ENCODE peak calls at places on chromosomes 4 and X, in six cellular contexts. V, S, Z, G, K and H are unnamed samples.

GRCh38 chr4:147103403-147103946 is 157.8 kb upstream of the TTC29 start:
- DNase-seq in V (no peak), S (no peak), Z (peak; percentile 94), G (peak; percentile 90), K (no peak), H (peak; percentile 78)

GRCh38 chr4:182688081-182688480 is 229.1 kb downstream of the DCTD start:
- DNase-seq in V (no peak), S (no peak), Z (no peak), G (no peak), K (no peak), H (no peak)

GRCh38 chrX:20311505-20311904 is 44.8 kb upstream of the RPS6KA3 start:
- DNase-seq in V (no peak), S (no peak), Z (no peak), G (no peak), K (no peak), H (no peak)

GRCh38 chr4:6355052-6355451 is 85.4 kb downstream of the WFS1 start:
- DNase-seq in V (no peak), S (no peak), Z (no peak), G (no peak), K (no peak), H (no peak)

GRCh38 chrX:150405006-150405405 is 41.9 kb downstream of the MAMLD1 start:
- DNase-seq in V (no peak), S (no peak), Z (no peak), G (no peak), K (no peak), H (no peak)

GRCh38 chr4:8911311-8912088 is 39.9 kb upstream of the HMX1 start:
- DNase-seq in V (peak; percentile 8), S (peak; percentile 84), Z (no peak), G (no peak), K (no peak), H (no peak)

GRCh38 chrX:41332408-41332987 is 1.5 kb upstream of the DDX3X start:
- DNase-seq in V (peak; percentile 48), S (no peak), Z (peak; percentile 37), G (no peak), K (peak; percentile 25), H (no peak)

GRCh38 chr4:112284662-112285411 is 867 bp downstream of the TIFA start:
- DNase-seq in V (peak; percentile 35), S (peak; percentile 64), Z (peak; percentile 29), G (peak; percentile 60), K (no peak), H (no peak)

GRCh38 chr4:124943938-124944337 is 231.4 kb upstream of the ANKRD50 start:
- DNase-seq in V (no peak), S (no peak), Z (no peak), G (no peak), K (no peak), H (no peak)

GRCh38 chrX:40420899-40421729 is 159.7 kb upstream of the ATP6AP2 start:
- DNase-seq in V (no peak), S (no peak), Z (no peak), G (peak; percentile 42), K (no peak), H (no peak)

GRCh38 chrX:152658302-152658701 is 20.6 kb downstream of the GABRQ start:
- DNase-seq in V (no peak), S (peak; percentile 27), Z (no peak), G (no peak), K (no peak), H (no peak)

GRCh38 chrX:46627700-46628405 is 54.3 kb downstream of the CHST7 start:
- DNase-seq in V (no peak), S (no peak), Z (no peak), G (no peak), K (no peak), H (peak; percentile 69)

GRCh38 chrX:108267561-108267960 is 170.7 kb downstream of the COL4A6 start:
- DNase-seq in V (no peak), S (no peak), Z (peak; percentile 33), G (no peak), K (no peak), H (no peak)

GRCh38 chrX:136168929-136169735 is 21.8 kb downstream of the FHL1 start:
- DNase-seq in V (peak; percentile 36), S (peak; percentile 69), Z (peak; percentile 50), G (peak; percentile 83), K (no peak), H (peak; percentile 37)

GRCh38 chrX:45598841-45599240 is 398.2 kb upstream of the DIPK2B start:
- DNase-seq in V (no peak), S (no peak), Z (no peak), G (peak; percentile 71), K (no peak), H (no peak)

GRCh38 chr4:110275871-110276270 is 77.5 kb upstream of the ELOVL6 start:
- DNase-seq in V (no peak), S (no peak), Z (peak; percentile 28), G (peak; percentile 20), K (no peak), H (no peak)

GRCh38 chr4:181502611-181503010 is 740.6 kb upstream of the TENM3 start:
- DNase-seq in V (no peak), S (no peak), Z (no peak), G (no peak), K (no peak), H (no peak)

GRCh38 chr4:29861307-29861706 is 858.9 kb upstream of the PCDH7 start:
- DNase-seq in V (no peak), S (no peak), Z (no peak), G (no peak), K (no peak), H (no peak)

GRCh38 chr4:98867648-98868047 is 61.3 kb downstream of the EIF4E start:
- DNase-seq in V (no peak), S (no peak), Z (no peak), G (no peak), K (no peak), H (no peak)
- H3K4me3 ChIP-seq in V (no peak overlapping the region), S (no peak overlapping the region), Z (no peak overlapping the region), G (no peak overlapping the region), K (no peak overlapping the region), H (no peak overlapping the region)

GRCh38 chr4:170271723-170272122 is 182.0 kb upstream of the AADAT start:
- DNase-seq in V (no peak), S (no peak), Z (no peak), G (no peak), K (no peak), H (no peak)
- H3K4me3 ChIP-seq in V (no peak overlapping the region), S (no peak overlapping the region), Z (no peak overlapping the region), G (no peak overlapping the region), K (no peak overlapping the region), H (no peak overlapping the region)

DNA sequence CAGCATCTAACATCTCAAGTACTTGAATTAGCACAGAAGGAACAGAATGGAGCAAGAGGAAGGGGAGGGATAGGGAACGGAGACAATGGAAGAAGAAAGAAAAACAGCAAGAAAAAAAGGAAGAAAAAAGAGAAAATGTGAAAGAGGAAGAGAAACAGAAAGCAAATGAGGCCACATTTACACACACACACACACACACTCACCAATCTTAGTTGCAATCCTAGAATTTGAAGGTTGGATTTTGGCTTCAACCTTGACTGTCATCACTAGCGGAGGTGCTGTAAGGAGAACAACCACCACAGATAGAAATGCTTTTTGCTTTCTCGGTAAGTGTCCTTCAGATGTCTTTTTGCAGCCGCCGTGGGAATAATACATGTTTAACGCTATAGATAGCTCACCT is 327.1 kb upstream of the NWD2 start:
- DNase-seq in V (no peak), S (no peak), Z (no peak), G (no peak), K (no peak), H (no peak)
- H3K4me3 ChIP-seq in V (no peak overlapping the region), S (no peak overlapping the region), Z (no peak overlapping the region), G (no peak overlapping the region), K (no peak overlapping the region), H (no peak overlapping the region)

DNA sequence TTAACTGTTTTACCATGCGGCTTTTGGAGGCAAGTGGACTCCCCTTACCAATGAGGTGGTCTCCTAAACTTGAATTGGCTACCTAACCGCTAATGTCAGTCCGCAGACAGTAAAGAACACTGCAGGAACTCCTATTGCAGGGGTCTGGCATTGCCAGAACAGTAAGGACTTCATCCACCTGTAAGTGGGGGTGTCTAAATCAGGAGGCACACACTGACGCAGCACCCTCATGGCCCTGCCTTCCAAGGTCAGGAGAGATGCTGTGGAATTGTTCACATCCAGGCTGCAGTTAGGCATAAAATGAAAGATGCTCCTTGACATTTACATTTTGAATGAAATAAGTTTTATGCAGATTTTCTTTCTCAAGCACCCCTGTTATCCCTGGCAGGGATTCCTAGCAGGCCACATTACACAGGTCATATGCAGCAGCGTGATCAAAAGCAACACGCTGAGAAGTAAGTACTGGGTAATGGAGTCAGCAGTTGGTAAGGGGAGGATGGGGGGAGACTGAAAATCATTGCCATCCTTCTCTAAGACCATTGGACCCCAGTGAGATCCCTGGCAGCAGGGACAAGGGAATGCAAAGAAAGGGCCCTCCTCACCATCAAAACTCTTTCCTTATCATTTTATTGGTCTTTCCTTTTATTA is 3.8 kb downstream of the PPARGC1A start:
- DNase-seq in V (no peak), S (no peak), Z (no peak), G (no peak), K (no peak), H (no peak)
- H3K4me3 ChIP-seq in V (no peak overlapping the region), S (no peak overlapping the region), Z (no peak overlapping the region), G (peak overlapping the region; percentile 63), K (no peak overlapping the region), H (peak overlapping the region; percentile 76)